ENCODE peak calls at places on chromosome 7, in five cellular contexts. H, C, U, I and Y are unnamed samples.

GRCh38 chr7:127256326-127256725 is 3.6 kb upstream of the GRM8 start:
- DNase-seq in H (no peak), C (no peak), U (no peak), I (no peak), Y (no peak)

GRCh38 chr7:27203378-27203953 is 3.6 kb upstream of the HOXA13 start:
- DNase-seq in H (no peak), C (no peak), U (no peak), I (no peak), Y (no peak)

GRCh38 chr7:18574235-18574540 is 78.6 kb downstream of the HDAC9 start:
- DNase-seq in H (no peak), C (no peak), U (no peak), I (no peak), Y (no peak)

GRCh38 chr7:108425876-108426275 is 30.4 kb downstream of the NRCAM start:
- DNase-seq in H (no peak), C (no peak), U (no peak), I (no peak), Y (no peak)

GRCh38 chr7:29968683-29969457 is 20.7 kb downstream of the SCRN1 start:
- DNase-seq in H (peak; percentile 68), C (no peak), U (no peak), I (no peak), Y (no peak)

GRCh38 chr7:29881724-29882123 is 75.4 kb downstream of the WIPF3 start:
- DNase-seq in H (no peak), C (no peak), U (no peak), I (no peak), Y (no peak)

GRCh38 chr7:133755922-133756321 is 371.2 kb upstream of the LRGUK start:
- DNase-seq in H (no peak), C (no peak), U (no peak), I (no peak), Y (no peak)

GRCh38 chr7:106346678-106347217 is 62.0 kb upstream of the NAMPT start:
- DNase-seq in H (peak; percentile 97), C (no peak), U (no peak), I (no peak), Y (no peak)

GRCh38 chr7:12403287-12404181 is at the start of gene VWDE:
- DNase-seq in H (peak; percentile 37), C (no peak), U (no peak), I (no peak), Y (no peak)

GRCh38 chr7:152588350-152588749 is 87.6 kb downstream of the XRCC2 start:
- DNase-seq in H (peak; percentile 49), C (no peak), U (no peak), I (no peak), Y (no peak)

GRCh38 chr7:18408461-18408860 is 87.1 kb upstream of the HDAC9 start:
- DNase-seq in H (peak; percentile 92), C (no peak), U (no peak), I (no peak), Y (no peak)

GRCh38 chr7:43752411-43752810 is 6.1 kb upstream of the BLVRA start:
- DNase-seq in H (no peak), C (no peak), U (no peak), I (no peak), Y (no peak)

GRCh38 chr7:3893789-3894153 is 592.7 kb downstream of the SDK1 start:
- DNase-seq in H (no peak), C (no peak), U (no peak), I (no peak), Y (no peak)

GRCh38 chr7:3896366-3896765 is 595.3 kb downstream of the SDK1 start:
- DNase-seq in H (no peak), C (no peak), U (no peak), I (no peak), Y (no peak)

GRCh38 chr7:3897430-3898385 is 596.7 kb downstream of the SDK1 start:
- DNase-seq in H (peak; percentile 78), C (no peak), U (no peak), I (no peak), Y (no peak)

GRCh38 chr7:3895341-3895740 is 594.3 kb downstream of the SDK1 start:
- DNase-seq in H (no peak), C (no peak), U (no peak), I (no peak), Y (no peak)

DNA sequence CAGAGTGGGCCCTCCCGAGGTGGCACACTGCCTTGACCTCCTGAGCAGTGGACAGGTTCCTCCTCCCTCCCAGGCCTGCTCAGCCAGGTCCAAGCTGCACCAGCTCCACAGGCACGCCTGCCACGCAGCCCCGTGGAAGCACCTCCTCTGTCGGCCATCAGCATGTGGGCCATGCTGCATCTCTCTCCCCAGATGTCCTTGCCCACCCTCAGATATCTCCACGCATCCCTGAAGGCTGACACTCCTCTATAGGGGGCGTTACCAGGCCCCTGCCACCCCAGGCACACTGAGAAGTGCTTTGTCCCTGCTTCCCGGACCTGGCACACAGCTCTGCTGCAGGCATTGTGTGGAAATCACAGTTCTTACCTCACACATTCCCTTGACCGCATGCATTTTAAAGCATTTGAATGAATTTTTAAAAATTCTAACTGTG is 598.5 kb downstream of the SDK1 start:
- DNase-seq in H (no peak), C (no peak), U (no peak), I (no peak), Y (no peak)
- TF ChIP-seq CTCF in H (no peak), C (no peak), U (no peak), I (no peak), Y (no peak)

GRCh38 chr7:102464577-102465280 is at the start of the genes ALKBH4 and LRWD1:
- DNase-seq in H (peak; percentile 87), C (peak; percentile 86), U (peak; percentile 93), I (peak; percentile 96), Y (peak; percentile 96)
- TF ChIP-seq CTCF in H (peak; percentile 1), C (no peak), U (peak; percentile 33), I (peak; percentile 17), Y (peak; percentile 42)

DNA sequence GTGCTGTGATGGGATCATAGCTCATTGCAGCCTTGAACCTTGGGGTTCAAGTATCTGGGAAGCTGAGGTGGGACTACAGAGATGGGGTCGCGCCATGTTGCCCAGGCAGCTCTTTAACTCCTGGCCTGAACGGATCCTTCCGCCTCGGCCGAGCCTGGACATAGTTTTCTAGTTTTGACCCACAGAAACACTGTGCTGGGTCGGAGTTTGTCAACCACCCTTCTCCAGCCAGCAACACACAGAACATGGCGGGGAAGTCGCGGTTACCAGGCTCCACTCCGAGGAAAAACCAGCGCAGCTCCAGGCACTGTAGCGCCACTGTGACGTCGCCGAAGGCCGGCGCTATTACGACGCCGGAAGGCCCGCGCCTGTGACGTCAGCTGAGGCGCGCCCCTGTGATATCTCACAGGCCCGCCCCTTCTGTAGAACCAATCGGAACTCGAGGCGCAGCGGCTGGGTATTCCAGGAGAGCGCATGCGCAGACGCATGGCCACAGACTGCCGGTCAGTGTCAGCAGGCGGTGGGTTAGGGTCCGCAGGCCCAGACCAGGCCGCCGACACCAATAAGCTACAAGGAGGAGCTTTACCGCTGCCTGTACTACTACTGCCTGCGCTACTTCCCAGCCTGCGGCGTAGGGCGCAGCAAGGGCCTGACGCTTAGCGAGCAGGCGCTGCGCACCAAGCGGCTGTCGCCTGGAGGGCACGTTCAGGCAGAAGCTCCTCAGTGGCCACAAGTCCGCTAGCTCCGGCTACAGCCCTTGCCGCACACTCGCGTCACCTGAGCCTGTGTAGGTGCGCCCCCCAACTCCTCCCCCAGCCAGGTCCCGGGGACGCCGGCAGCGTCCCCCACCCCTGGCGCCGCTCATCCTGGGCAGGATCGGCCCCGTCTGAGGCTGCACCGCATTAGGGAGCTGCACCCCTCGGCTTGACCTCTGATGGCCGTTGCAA is 135.2 kb upstream of the KCTD7 start:
- DNase-seq in H (peak; percentile 98), C (peak; percentile 96), U (peak; percentile 98), I (peak; percentile 98), Y (peak; percentile 97)
- TF ChIP-seq CTCF in H (peak; percentile 34), C (peak; percentile 16), U (peak; percentile 49), I (peak; percentile 34), Y (peak; percentile 52)

GRCh38 chr7:44858161-44858560 is 10.3 kb upstream of the H2AZ2 start:
- DNase-seq in H (no peak), C (no peak), U (no peak), I (no peak), Y (no peak)
- TF ChIP-seq CTCF in H (no peak), C (no peak), U (no peak), I (peak; percentile 12), Y (no peak)

GRCh38 chr7:64999165-65000004 is 7.1 kb downstream of the ERV3-1 start:
- DNase-seq in H (peak; percentile 57), C (no peak), U (no peak), I (peak; percentile 25), Y (no peak)
- TF ChIP-seq CTCF in H (no peak), C (no peak), U (no peak), I (no peak), Y (no peak)

DNA sequence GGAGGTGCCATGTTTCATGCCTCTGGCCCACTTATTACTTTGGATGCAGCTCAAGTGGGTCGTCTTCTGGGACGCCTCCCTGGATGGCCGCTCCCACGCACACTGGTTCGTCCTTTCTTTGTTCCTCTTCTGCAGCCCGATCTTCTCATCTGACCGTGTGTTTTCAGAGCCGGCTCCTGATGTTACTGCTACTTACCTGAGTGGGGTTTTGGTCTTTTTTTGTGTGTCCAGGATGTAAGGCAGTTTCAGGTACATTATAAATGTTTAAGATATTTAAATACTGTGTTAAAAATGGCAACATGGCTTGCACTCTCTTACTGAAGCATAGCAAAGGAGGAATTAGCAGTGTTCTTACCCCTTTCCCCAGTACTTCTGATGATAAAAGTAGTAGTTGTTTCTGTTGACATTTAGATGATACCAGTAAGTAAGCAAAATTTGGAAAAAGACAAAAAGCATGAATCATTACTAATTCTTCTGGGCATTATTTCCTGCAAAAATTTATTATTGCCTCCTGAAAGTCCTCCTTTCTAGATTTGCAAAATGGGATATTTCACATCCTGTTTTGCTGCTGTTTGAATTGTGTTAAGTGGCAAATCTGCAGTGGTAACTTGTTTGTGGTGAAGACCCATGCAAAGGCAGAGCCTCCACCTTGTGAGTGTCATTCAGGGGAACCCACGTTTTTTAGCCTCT is 59.4 kb downstream of the SHH start:
- DNase-seq in H (no peak), C (no peak), U (no peak), I (no peak), Y (no peak)
- TF ChIP-seq CTCF in H (no peak), C (no peak), U (no peak), I (no peak), Y (no peak)

GRCh38 chr7:100673302-100673941 is at the start of gene GNB2:
- DNase-seq in H (peak; percentile 100), C (peak; percentile 99), U (peak; percentile 100), I (peak; percentile 99), Y (peak; percentile 99)
- TF ChIP-seq CTCF in H (no peak), C (no peak), U (peak; percentile 9), I (no peak), Y (no peak)